ENCODE peak calls at places on chromosomes 11 and 22, in five cellular contexts. One of them, this sample, is unnamed.

GRCh38 chr11:60939301-60939700 is 12.7 kb downstream of the SLC15A3 start:
- DNase-seq in mesenchymal stem cell: no peak
- DNase-seq in neuronal stem cell: no peak
- DNase-seq in H1: no peak
- DNase-seq in H9: no peak
- DNase-seq in this sample: no peak

GRCh38 chr22:43273902-43274484 is 69.2 kb downstream of the SCUBE1 start:
- DNase-seq in mesenchymal stem cell: peak; percentile 71
- DNase-seq in H1: peak; percentile 41
- DNase-seq in neuronal stem cell: peak; percentile 54
- DNase-seq in H9: peak; percentile 84
- DNase-seq in this sample: peak; percentile 66

GRCh38 chr22:23199159-23199558 is 18.9 kb downstream of the BCR start:
- DNase-seq in H9: peak; percentile 29
- DNase-seq in mesenchymal stem cell: no peak
- DNase-seq in H1: no peak
- DNase-seq in neuronal stem cell: no peak
- DNase-seq in this sample: no peak

GRCh38 chr22:47918276-47918928 is 1156.0 kb downstream of the TBC1D22A start:
- DNase-seq in H1: no peak
- DNase-seq in H9: no peak
- DNase-seq in neuronal stem cell: no peak
- DNase-seq in mesenchymal stem cell: no peak
- DNase-seq in this sample: no peak

GRCh38 chr22:26563022-26563421 is 26.9 kb downstream of the TPST2 start:
- DNase-seq in mesenchymal stem cell: no peak
- DNase-seq in H9: no peak
- DNase-seq in H1: no peak
- DNase-seq in neuronal stem cell: no peak
- DNase-seq in this sample: no peak

GRCh38 chr22:40620464-40621046 is 16.0 kb downstream of the MRTFA start:
- DNase-seq in neuronal stem cell: no peak
- DNase-seq in mesenchymal stem cell: peak; percentile 51
- DNase-seq in H9: no peak
- DNase-seq in H1: no peak
- DNase-seq in this sample: peak; percentile 90

GRCh38 chr11:117870176-117870952 is 6.1 kb downstream of the FXYD6 start:
- DNase-seq in H1: no peak
- DNase-seq in mesenchymal stem cell: no peak
- DNase-seq in H9: no peak
- DNase-seq in neuronal stem cell: no peak
- DNase-seq in this sample: no peak

GRCh38 chr11:9053631-9054030 is 37.8 kb downstream of the SCUBE2 start:
- DNase-seq in mesenchymal stem cell: peak; percentile 60
- DNase-seq in neuronal stem cell: no peak
- DNase-seq in H9: no peak
- DNase-seq in H1: no peak
- DNase-seq in this sample: no peak

GRCh38 chr11:3040881-3041280 is 16.3 kb downstream of the CARS1 start:
- DNase-seq in neuronal stem cell: no peak
- DNase-seq in mesenchymal stem cell: no peak
- DNase-seq in H9: no peak
- DNase-seq in H1: no peak
- DNase-seq in this sample: peak; percentile 36

GRCh38 chr11:34358258-34358665 is 452 bp upstream of the ABTB2 start:
- DNase-seq in H9: no peak
- DNase-seq in neuronal stem cell: peak; percentile 67
- DNase-seq in mesenchymal stem cell: peak; percentile 61
- DNase-seq in H1: no peak
- DNase-seq in this sample: peak; percentile 63

DNA sequence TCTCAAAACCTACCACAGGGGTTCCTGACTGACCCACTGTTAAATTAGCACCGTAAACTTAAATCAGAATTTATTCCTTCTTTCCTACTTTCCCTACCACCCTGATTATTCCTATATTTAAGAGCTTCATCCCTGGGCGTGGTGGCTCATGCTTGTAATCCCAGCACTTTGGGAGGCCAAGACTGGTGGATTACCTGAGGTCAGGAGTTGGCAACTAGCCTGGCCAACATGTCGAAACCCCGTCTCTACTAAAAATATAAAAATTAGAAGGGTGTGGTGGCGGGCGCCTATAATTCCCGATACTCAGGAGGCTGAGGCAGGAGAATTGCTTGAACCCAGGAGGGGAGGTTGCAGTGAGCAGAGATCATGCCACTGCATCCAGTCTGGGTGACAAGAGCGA is 20.3 kb downstream of the ALG9 start:
- DNase-seq in neuronal stem cell: no peak
- DNase-seq in mesenchymal stem cell: no peak
- DNase-seq in H9: no peak
- DNase-seq in H1: no peak
- DNase-seq in this sample: no peak
- H2BK12ac ChIP-seq in neuronal stem cell: no peak overlapping the region
- H2BK12ac ChIP-seq in mesenchymal stem cell: no peak overlapping the region
- H2BK12ac ChIP-seq in H9: no peak overlapping the region
- H2BK12ac ChIP-seq in H1: no peak overlapping the region
- H2BK12ac ChIP-seq in this sample: no peak overlapping the region

GRCh38 chr11:11577246-11577855 is 44.5 kb downstream of the GALNT18 start:
- DNase-seq in H1: no peak
- DNase-seq in H9: peak; percentile 5
- DNase-seq in mesenchymal stem cell: peak; percentile 46
- DNase-seq in neuronal stem cell: no peak
- DNase-seq in this sample: no peak
- H2BK12ac ChIP-seq in H1: no peak overlapping the region
- H2BK12ac ChIP-seq in H9: no peak overlapping the region
- H2BK12ac ChIP-seq in mesenchymal stem cell: no peak overlapping the region
- H2BK12ac ChIP-seq in neuronal stem cell: no peak overlapping the region
- H2BK12ac ChIP-seq in this sample: no peak overlapping the region

GRCh38 chr22:37486224-37486845 is at the start of gene MFNG:
- DNase-seq in H1: no peak
- DNase-seq in H9: peak; percentile 81
- DNase-seq in neuronal stem cell: peak; percentile 62
- DNase-seq in mesenchymal stem cell: peak; percentile 58
- DNase-seq in this sample: peak; percentile 34

GRCh38 chr22:37487129-37487528 is 945 bp upstream of the MFNG start:
- DNase-seq in H9: no peak
- DNase-seq in neuronal stem cell: no peak
- DNase-seq in mesenchymal stem cell: no peak
- DNase-seq in H1: no peak
- DNase-seq in this sample: no peak

GRCh38 chr22:37489994-37490393 is 3.8 kb upstream of the MFNG start:
- DNase-seq in H1: no peak
- DNase-seq in neuronal stem cell: no peak
- DNase-seq in mesenchymal stem cell: no peak
- DNase-seq in H9: no peak
- DNase-seq in this sample: no peak

GRCh38 chr22:37487559-37487958 is 1.4 kb upstream of the MFNG start:
- DNase-seq in H9: no peak
- DNase-seq in neuronal stem cell: no peak
- DNase-seq in H1: no peak
- DNase-seq in mesenchymal stem cell: no peak
- DNase-seq in this sample: no peak

GRCh38 chr22:37488337-37489135 is 2.4 kb upstream of the MFNG start:
- DNase-seq in H9: no peak
- DNase-seq in neuronal stem cell: no peak
- DNase-seq in mesenchymal stem cell: no peak
- DNase-seq in H1: no peak
- DNase-seq in this sample: no peak
- H2BK12ac ChIP-seq in H9: no peak overlapping the region
- H2BK12ac ChIP-seq in neuronal stem cell: peak overlapping the region; percentile 65
- H2BK12ac ChIP-seq in mesenchymal stem cell: no peak overlapping the region
- H2BK12ac ChIP-seq in H1: peak overlapping the region; percentile 90
- H2BK12ac ChIP-seq in this sample: no peak overlapping the region

DNA sequence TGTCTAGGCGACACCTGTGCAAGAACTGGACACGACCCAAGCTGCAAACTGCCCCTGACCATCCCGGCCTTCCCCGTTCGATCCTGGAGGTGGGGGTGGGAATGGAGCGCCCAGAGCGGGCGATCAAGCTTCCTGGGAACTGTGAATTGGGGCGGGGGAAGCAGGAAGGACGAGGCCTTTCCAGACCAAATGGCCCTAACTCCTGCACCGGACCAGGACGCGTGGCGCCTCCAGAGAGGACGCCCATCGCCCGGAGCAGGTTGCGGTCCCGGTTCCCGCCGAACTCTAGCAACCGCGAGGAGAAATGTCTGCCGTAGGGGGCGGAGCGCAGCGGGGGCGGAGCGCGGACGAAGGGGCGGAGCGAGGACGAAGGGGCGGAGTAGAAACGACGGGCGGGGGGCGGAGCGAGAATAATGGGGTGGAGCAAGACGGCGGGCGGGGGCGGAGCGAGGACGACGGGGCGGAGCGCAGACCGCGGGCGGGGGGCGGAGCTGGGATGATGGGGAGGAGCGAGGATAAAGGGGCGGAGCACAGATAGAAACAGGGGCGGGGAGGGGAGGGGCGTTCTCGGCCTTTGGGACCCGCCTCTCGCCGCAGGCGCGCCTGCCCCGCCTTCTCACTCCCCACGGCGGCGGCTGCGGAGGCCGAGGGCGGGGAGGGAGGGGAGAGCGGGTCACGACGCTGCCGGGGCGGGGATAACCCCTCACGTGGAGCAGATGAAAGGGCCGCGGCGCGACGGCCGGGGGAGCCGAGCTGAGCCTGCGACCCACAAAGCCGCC is at the start of gene ZNRF3:
- DNase-seq in neuronal stem cell: peak; percentile 92
- DNase-seq in mesenchymal stem cell: peak; percentile 91
- DNase-seq in H9: peak; percentile 87
- DNase-seq in H1: peak; percentile 79
- DNase-seq in this sample: peak; percentile 85
- H2BK12ac ChIP-seq in neuronal stem cell: peak within 1 kb of the TSS; percentile 92
- H2BK12ac ChIP-seq in mesenchymal stem cell: peak within 1 kb of the TSS; percentile 10
- H2BK12ac ChIP-seq in H9: no peak within 1 kb of the TSS
- H2BK12ac ChIP-seq in H1: no peak within 1 kb of the TSS
- H2BK12ac ChIP-seq in this sample: no peak within 1 kb of the TSS